ENCODE peak calls at places on chromosomes 11 and 22, in six cellular contexts. Z, L, B, C, Q and F are unnamed samples. For H3K4me1, the result is how much of the 10 kb centered on the place peaks cover.

GRCh38 chr11:123111465-123111864 is 49.5 kb upstream of the HSPA8 start:
- DNase-seq in L (no peak), C (no peak), Q (no peak), B (peak), Z (no peak), F (no peak)

GRCh38 chr11:565921-566509 is 5.2 kb downstream of the RASSF7 start:
- DNase-seq in L (no peak), C (no peak), Q (no peak), Z (no peak), B (no peak), F (no peak)

GRCh38 chr22:27828214-27828587 is 26.6 kb upstream of the MN1 start:
- DNase-seq in Q (no peak), L (no peak), C (no peak), Z (no peak), B (no peak), F (no peak)

GRCh38 chr11:118691926-118692830 is 12.7 kb upstream of the TREH start:
- DNase-seq in B (no peak), L (peak), C (no peak), Z (no peak), Q (no peak), F (no peak)

GRCh38 chr22:18066181-18066859 is 11.5 kb upstream of the PEX26 start:
- DNase-seq in Z (no peak), B (peak), C (no peak), L (no peak), Q (no peak), F (no peak)

GRCh38 chr11:27040302-27041115 is at the start of gene BBOX1:
- DNase-seq in Z (no peak), B (peak), L (no peak), C (no peak), Q (no peak), F (no peak)

GRCh38 chr11:62566247-62566646 is 7.4 kb downstream of the EEF1G start:
- DNase-seq in Q (no peak), L (no peak), Z (no peak), B (no peak), C (no peak), F (no peak)

GRCh38 chr22:19115628-19116027 is 6.6 kb downstream of the DGCR2 start:
- DNase-seq in L (peak), C (no peak), Z (no peak), B (peak), Q (no peak), F (no peak)

GRCh38 chr11:19953909-19954308 is 206.4 kb downstream of the DBX1 start:
- DNase-seq in Q (no peak), Z (no peak), C (no peak), L (no peak), B (no peak), F (no peak)

GRCh38 chr11:1750481-1750839 is at the start of gene IFITM10:
- DNase-seq in C (peak), L (peak), Q (no peak), B (no peak), Z (no peak), F (no peak)

GRCh38 chr22:27775087-27775697 is 26.4 kb downstream of the MN1 start:
- DNase-seq in Z (no peak), C (no peak), Q (no peak), B (no peak), L (peak), F (no peak)

GRCh38 chr11:47981667-47982404 is 1.5 kb downstream of the PTPRJ start:
- DNase-seq in L (no peak), Q (peak), C (peak), Z (no peak), B (peak), F (no peak)
- H3K4me3 ChIP-seq in L (peak), Q (peak), C (peak), Z (peak), B (peak), F (peak)

DNA sequence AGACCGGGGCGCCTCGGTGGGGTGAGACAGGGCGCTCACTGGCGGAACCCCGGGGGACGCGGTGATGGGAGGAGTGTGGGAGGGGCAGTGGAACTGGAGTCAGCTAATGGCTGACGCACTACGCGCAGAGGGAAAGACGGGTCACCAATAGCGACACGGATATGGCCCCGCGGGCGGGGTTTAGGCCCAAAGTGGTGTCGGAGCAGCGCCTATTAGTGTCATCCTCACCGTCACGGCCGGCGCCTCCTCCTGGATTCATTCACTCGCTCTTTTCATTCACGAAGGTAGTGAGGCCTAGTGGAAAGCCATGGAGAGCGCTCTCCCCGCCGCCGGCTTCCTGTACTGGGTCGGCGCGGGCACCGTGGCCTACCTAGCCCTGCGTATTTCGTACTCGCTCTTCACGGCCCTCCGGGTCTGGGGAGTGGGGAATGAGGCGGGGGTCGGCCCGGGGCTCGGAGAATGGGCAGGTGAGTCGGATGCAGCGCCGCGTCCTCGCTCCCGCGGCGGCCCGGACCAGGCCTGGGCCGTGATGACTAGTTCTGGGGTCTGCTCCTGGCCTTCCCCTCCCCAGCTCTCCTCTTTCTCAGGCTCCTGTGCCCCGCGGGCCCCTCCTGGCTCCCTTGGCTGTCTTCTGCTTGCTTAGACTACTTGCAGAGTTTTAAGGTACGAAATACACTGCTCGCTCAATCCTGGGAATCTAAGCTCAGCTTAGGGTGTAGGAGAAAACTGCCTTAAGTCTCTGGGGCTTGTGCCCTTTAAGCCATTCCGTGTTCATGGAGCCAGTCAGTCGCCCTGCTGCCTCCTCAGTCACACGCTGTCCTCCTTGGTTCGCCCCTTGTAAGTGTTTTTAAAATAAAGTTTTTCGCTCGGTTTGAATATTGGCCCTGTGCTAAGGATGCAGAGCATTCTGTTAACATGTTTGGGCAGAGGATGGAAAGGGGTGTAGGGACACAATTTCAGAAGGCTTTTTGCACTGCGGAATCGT is at the start of gene HSD17B12:
- DNase-seq in C (peak), Q (peak), Z (peak), L (peak), B (peak), F (peak)
- H3K4me1 ChIP-seq in C (under half), Q (under half), Z (under half), L (under half), B (under half), F (under half)

GRCh38 chr11:66568124-66568916 is at the start of gene CTSF:
- DNase-seq in L (peak), Z (peak), Q (peak), B (no peak), C (peak), F (peak)
- H3K4me3 ChIP-seq in L (peak), Z (peak), Q (peak), B (no peak), C (peak), F (peak)

GRCh38 chr11:65482306-65482850 is 16.5 kb upstream of the MALAT1 start:
- DNase-seq in Q (no peak), Z (no peak), L (peak), C (no peak), B (no peak), F (no peak)
- H3K4me1 ChIP-seq in Q (half or more), Z (under half), L (under half), C (under half), B (under half), F (half or more)

DNA sequence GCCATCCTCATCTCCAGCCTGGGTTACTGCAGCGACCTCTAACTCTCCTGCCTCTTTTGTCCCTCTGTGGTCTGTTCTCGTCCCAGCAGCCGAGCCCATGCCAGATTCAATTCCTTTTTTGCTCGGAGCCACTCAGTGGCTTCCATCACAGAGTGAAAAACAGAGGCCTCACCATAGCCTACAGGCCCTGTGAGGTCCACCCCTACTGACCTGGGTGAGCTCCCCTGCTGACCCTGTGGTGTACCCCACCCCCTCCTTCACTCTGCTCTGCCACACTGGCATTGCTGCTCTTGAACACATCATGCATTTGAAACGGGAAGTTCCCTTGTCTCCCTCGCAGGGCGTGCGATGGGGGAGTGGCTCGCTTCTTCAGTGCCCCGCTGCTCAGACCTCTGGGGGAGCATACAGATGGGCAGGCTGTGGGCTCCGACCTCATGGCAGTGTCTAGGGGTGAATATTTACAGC is 2.1 kb downstream of the AIP start:
- DNase-seq in Z (no peak), B (peak), C (no peak), L (peak), Q (peak), F (peak)
- H3K4me3 ChIP-seq in Z (no peak), B (peak), C (no peak), L (no peak), Q (peak), F (no peak)